ENCODE peak calls at places on chromosomes 2 and 18, in nine cellular contexts. J is progenitor cell of endocrine pancreas; D is HS-5; K is germinal center; V is NCI-H1694; Q is AG08396; R is stimulated activated CD8-positive, alpha-beta memory T cell treated with anti-CD3 and anti-CD28 coated beads, Interleukin-2, amount 100 ng/mL, for 1 hour; U is naive B cell; S is kidney glomerular epithelial cell. C is an unnamed sample.

GRCh38 chr2:71462641-71463341 is 9.4 kb downstream of the DYSF start:
- DNase-seq in J (no peak), D (no peak), K (no peak), V (no peak), Q (no peak), R (no peak), U (no peak), S (no peak), C (no peak)

GRCh38 chr2:117272975-117273671 is 541.4 kb upstream of the DDX18 start:
- DNase-seq in J (no peak), D (no peak), K (no peak), V (no peak), Q (no peak), R (no peak), U (no peak), S (peak), C (no peak)

GRCh38 chr2:125581561-125581960 is 1074.4 kb upstream of the GYPC start:
- DNase-seq in J (peak), D (no peak), K (no peak), V (no peak), Q (no peak), R (no peak), U (no peak), S (no peak), C (no peak)

GRCh38 chr2:158214431-158214830 is 112.8 kb downstream of the UPP2 start:
- DNase-seq in J (no peak), D (no peak), K (no peak), V (peak), Q (no peak), R (no peak), U (peak), S (no peak), C (no peak)

GRCh38 chr2:20050712-20051517 is 513 bp downstream of the LAPTM4A start:
- DNase-seq in J (peak), D (no peak), K (peak), V (no peak), Q (peak), R (no peak), U (no peak), S (peak), C (peak)

GRCh38 chr18:35577045-35577848 is 4.3 kb upstream of the GALNT1 start:
- DNase-seq in J (no peak), D (no peak), K (no peak), V (no peak), Q (no peak), R (no peak), U (no peak), S (peak), C (no peak)

GRCh38 chr2:98698896-98699295 is 32.0 kb downstream of the MGAT4A start:
- DNase-seq in J (no peak), D (no peak), K (no peak), V (no peak), Q (no peak), R (no peak), U (no peak), S (no peak), C (no peak)

GRCh38 chr2:109335586-109336266 is 206.7 kb downstream of the SH3RF3 start:
- DNase-seq in J (no peak), D (peak), K (no peak), V (no peak), Q (peak), R (no peak), U (no peak), S (no peak), C (no peak)

GRCh38 chr18:67477522-67477921 is 39.0 kb downstream of the DSEL start:
- DNase-seq in J (no peak), D (no peak), K (no peak), V (no peak), Q (no peak), R (no peak), U (no peak), S (no peak), C (no peak)

GRCh38 chr2:202249521-202249850 is 11.1 kb upstream of the SUMO1 start:
- DNase-seq in J (no peak), D (no peak), K (no peak), V (no peak), Q (no peak), R (no peak), U (no peak), S (no peak), C (no peak)

GRCh38 chr18:1455605-1456004 is 550.9 kb downstream of the ADCYAP1 start:
- DNase-seq in J (no peak), D (no peak), K (no peak), V (no peak), Q (no peak), R (no peak), U (no peak), S (no peak), C (no peak)

GRCh38 chr2:61585383-61585782 is 47.2 kb upstream of the XPO1 start:
- DNase-seq in J (no peak), D (no peak), K (no peak), V (no peak), Q (no peak), R (no peak), U (no peak), S (no peak), C (no peak)

C was measured in HuH-7.5.